ENCODE peak calls at places on chromosomes 7 and 10, in ten cellular contexts. One of them, this sample, is unnamed.

GRCh38 chr10:133608855-133609254 is 17.7 kb downstream of the FRG2B start:
- DNase-seq in NCI-H460: no peak
- DNase-seq in ELR: peak; percentile 53
- DNase-seq in AG10803: peak; percentile 25
- DNase-seq in activated naive CD4-positive, alpha-beta T cell treated with anti-CD3 and anti-CD28 coated beads, Interleukin-2, amount 50 U/mL, for 16 hours: no peak
- DNase-seq in endothelial cell: no peak
- DNase-seq in GM19239: no peak
- DNase-seq in hypothalamus: no peak
- DNase-seq in AG04450: no peak
- DNase-seq in hepatocyte: no peak
- DNase-seq in this sample: no peak

GRCh38 chr10:63003816-63004453 is 129.2 kb upstream of the NRBF2 start:
- DNase-seq in ELR: peak; percentile 43
- DNase-seq in GM19239: no peak
- DNase-seq in activated naive CD4-positive, alpha-beta T cell treated with anti-CD3 and anti-CD28 coated beads, Interleukin-2, amount 50 U/mL, for 16 hours: no peak
- DNase-seq in AG10803: no peak
- DNase-seq in hepatocyte: no peak
- DNase-seq in hypothalamus: no peak
- DNase-seq in AG04450: no peak
- DNase-seq in endothelial cell: no peak
- DNase-seq in NCI-H460: peak; percentile 6
- DNase-seq in this sample: no peak

GRCh38 chr10:116836902-116837513 is 12.3 kb upstream of the ENO4 start:
- DNase-seq in GM19239: no peak
- DNase-seq in endothelial cell: no peak
- DNase-seq in NCI-H460: no peak
- DNase-seq in activated naive CD4-positive, alpha-beta T cell treated with anti-CD3 and anti-CD28 coated beads, Interleukin-2, amount 50 U/mL, for 16 hours: no peak
- DNase-seq in AG10803: no peak
- DNase-seq in hepatocyte: no peak
- DNase-seq in ELR: no peak
- DNase-seq in AG04450: no peak
- DNase-seq in hypothalamus: no peak
- DNase-seq in this sample: no peak

GRCh38 chr7:88127637-88128290 is 92.1 kb downstream of the SRI start:
- DNase-seq in GM19239: no peak
- DNase-seq in hypothalamus: no peak
- DNase-seq in AG10803: no peak
- DNase-seq in hepatocyte: no peak
- DNase-seq in AG04450: no peak
- DNase-seq in NCI-H460: no peak
- DNase-seq in activated naive CD4-positive, alpha-beta T cell treated with anti-CD3 and anti-CD28 coated beads, Interleukin-2, amount 50 U/mL, for 16 hours: no peak
- DNase-seq in endothelial cell: no peak
- DNase-seq in ELR: no peak
- DNase-seq in this sample: no peak

GRCh38 chr10:132187421-132188138 is 832 bp downstream of the DPYSL4 start:
- DNase-seq in endothelial cell: peak; percentile 28
- DNase-seq in GM19239: no peak
- DNase-seq in AG10803: no peak
- DNase-seq in ELR: no peak
- DNase-seq in hypothalamus: no peak
- DNase-seq in AG04450: no peak
- DNase-seq in hepatocyte: no peak
- DNase-seq in activated naive CD4-positive, alpha-beta T cell treated with anti-CD3 and anti-CD28 coated beads, Interleukin-2, amount 50 U/mL, for 16 hours: no peak
- DNase-seq in NCI-H460: no peak
- DNase-seq in this sample: no peak

GRCh38 chr7:27113991-27114866 is 11.7 kb upstream of the HOXA2 start:
- DNase-seq in hepatocyte: peak; percentile 55
- DNase-seq in AG04450: no peak
- DNase-seq in NCI-H460: peak; percentile 64
- DNase-seq in hypothalamus: no peak
- DNase-seq in endothelial cell: no peak
- DNase-seq in activated naive CD4-positive, alpha-beta T cell treated with anti-CD3 and anti-CD28 coated beads, Interleukin-2, amount 50 U/mL, for 16 hours: no peak
- DNase-seq in AG10803: no peak
- DNase-seq in GM19239: no peak
- DNase-seq in ELR: no peak
- DNase-seq in this sample: no peak

GRCh38 chr10:89339860-89340259 is 12.1 kb downstream of the IFIT3 start:
- DNase-seq in NCI-H460: no peak
- DNase-seq in GM19239: no peak
- DNase-seq in hepatocyte: no peak
- DNase-seq in AG04450: no peak
- DNase-seq in activated naive CD4-positive, alpha-beta T cell treated with anti-CD3 and anti-CD28 coated beads, Interleukin-2, amount 50 U/mL, for 16 hours: no peak
- DNase-seq in AG10803: no peak
- DNase-seq in ELR: no peak
- DNase-seq in hypothalamus: no peak
- DNase-seq in endothelial cell: no peak
- DNase-seq in this sample: no peak

GRCh38 chr10:3542185-3542611 is 242.8 kb downstream of the KLF6 start:
- DNase-seq in GM19239: no peak
- DNase-seq in endothelial cell: no peak
- DNase-seq in activated naive CD4-positive, alpha-beta T cell treated with anti-CD3 and anti-CD28 coated beads, Interleukin-2, amount 50 U/mL, for 16 hours: no peak
- DNase-seq in ELR: peak; percentile 88
- DNase-seq in hepatocyte: no peak
- DNase-seq in NCI-H460: no peak
- DNase-seq in AG10803: peak; percentile 89
- DNase-seq in hypothalamus: no peak
- DNase-seq in AG04450: no peak
- DNase-seq in this sample: no peak

GRCh38 chr10:964988-965417 is 23.2 kb upstream of the GTPBP4 start:
- DNase-seq in ELR: no peak
- DNase-seq in AG04450: no peak
- DNase-seq in hepatocyte: no peak
- DNase-seq in activated naive CD4-positive, alpha-beta T cell treated with anti-CD3 and anti-CD28 coated beads, Interleukin-2, amount 50 U/mL, for 16 hours: no peak
- DNase-seq in NCI-H460: no peak
- DNase-seq in hypothalamus: no peak
- DNase-seq in AG10803: no peak
- DNase-seq in GM19239: no peak
- DNase-seq in endothelial cell: no peak
- DNase-seq in this sample: no peak

GRCh38 chr7:73829505-73829904 is 1.3 kb upstream of the CLDN4 start:
- DNase-seq in hepatocyte: no peak
- DNase-seq in endothelial cell: no peak
- DNase-seq in AG04450: no peak
- DNase-seq in NCI-H460: no peak
- DNase-seq in GM19239: no peak
- DNase-seq in activated naive CD4-positive, alpha-beta T cell treated with anti-CD3 and anti-CD28 coated beads, Interleukin-2, amount 50 U/mL, for 16 hours: no peak
- DNase-seq in ELR: no peak
- DNase-seq in hypothalamus: no peak
- DNase-seq in AG10803: no peak
- DNase-seq in this sample: no peak

GRCh38 chr10:103663802-103664201 is 170.3 kb downstream of the NEURL1 start:
- DNase-seq in ELR: no peak
- DNase-seq in AG04450: no peak
- DNase-seq in hypothalamus: peak; percentile 65
- DNase-seq in AG10803: peak; percentile 29
- DNase-seq in GM19239: no peak
- DNase-seq in endothelial cell: no peak
- DNase-seq in activated naive CD4-positive, alpha-beta T cell treated with anti-CD3 and anti-CD28 coated beads, Interleukin-2, amount 50 U/mL, for 16 hours: no peak
- DNase-seq in hepatocyte: no peak
- DNase-seq in NCI-H460: no peak
- DNase-seq in this sample: peak; percentile 24

GRCh38 chr7:39607865-39608264 is 15.5 kb upstream of the RALA start:
- DNase-seq in AG10803: no peak
- DNase-seq in ELR: no peak
- DNase-seq in activated naive CD4-positive, alpha-beta T cell treated with anti-CD3 and anti-CD28 coated beads, Interleukin-2, amount 50 U/mL, for 16 hours: no peak
- DNase-seq in GM19239: no peak
- DNase-seq in hypothalamus: no peak
- DNase-seq in endothelial cell: no peak
- DNase-seq in AG04450: no peak
- DNase-seq in NCI-H460: no peak
- DNase-seq in hepatocyte: no peak
- DNase-seq in this sample: no peak

GRCh38 chr7:140672382-140673062 is at the start of gene ADCK2:
- DNase-seq in hypothalamus: peak; percentile 45
- DNase-seq in GM19239: peak; percentile 86
- DNase-seq in ELR: peak; percentile 48
- DNase-seq in NCI-H460: peak; percentile 20
- DNase-seq in AG04450: no peak
- DNase-seq in AG10803: peak; percentile 14
- DNase-seq in endothelial cell: peak; percentile 41
- DNase-seq in activated naive CD4-positive, alpha-beta T cell treated with anti-CD3 and anti-CD28 coated beads, Interleukin-2, amount 50 U/mL, for 16 hours: peak; percentile 59
- DNase-seq in hepatocyte: peak; percentile 77
- DNase-seq in this sample: peak; percentile 55

GRCh38 chr10:103042129-103042528 is 124.0 kb downstream of the CNNM2 start:
- DNase-seq in GM19239: no peak
- DNase-seq in AG04450: no peak
- DNase-seq in hepatocyte: no peak
- DNase-seq in ELR: no peak
- DNase-seq in hypothalamus: no peak
- DNase-seq in activated naive CD4-positive, alpha-beta T cell treated with anti-CD3 and anti-CD28 coated beads, Interleukin-2, amount 50 U/mL, for 16 hours: no peak
- DNase-seq in AG10803: no peak
- DNase-seq in NCI-H460: no peak
- DNase-seq in endothelial cell: no peak
- DNase-seq in this sample: no peak

GRCh38 chr7:106794276-106795136 is 70.6 kb upstream of the PIK3CG start:
- DNase-seq in endothelial cell: no peak
- DNase-seq in hepatocyte: no peak
- DNase-seq in AG04450: no peak
- DNase-seq in NCI-H460: no peak
- DNase-seq in AG10803: no peak
- DNase-seq in activated naive CD4-positive, alpha-beta T cell treated with anti-CD3 and anti-CD28 coated beads, Interleukin-2, amount 50 U/mL, for 16 hours: no peak
- DNase-seq in hypothalamus: no peak
- DNase-seq in GM19239: no peak
- DNase-seq in ELR: no peak
- DNase-seq in this sample: no peak

GRCh38 chr10:71725998-71726672 is 6.6 kb upstream of the C10orf105 start:
- DNase-seq in activated naive CD4-positive, alpha-beta T cell treated with anti-CD3 and anti-CD28 coated beads, Interleukin-2, amount 50 U/mL, for 16 hours: peak; percentile 71
- DNase-seq in hepatocyte: peak; percentile 44
- DNase-seq in endothelial cell: peak; percentile 52
- DNase-seq in AG10803: peak; percentile 29
- DNase-seq in NCI-H460: peak; percentile 34
- DNase-seq in AG04450: no peak
- DNase-seq in GM19239: peak; percentile 40
- DNase-seq in hypothalamus: no peak
- DNase-seq in ELR: peak; percentile 63
- DNase-seq in this sample: no peak

GRCh38 chr7:121960678-121961461 is 87.9 kb downstream of the PTPRZ1 start:
- DNase-seq in AG10803: peak; percentile 83
- DNase-seq in AG04450: peak; percentile 26
- DNase-seq in GM19239: no peak
- DNase-seq in NCI-H460: no peak
- DNase-seq in hepatocyte: peak; percentile 11
- DNase-seq in activated naive CD4-positive, alpha-beta T cell treated with anti-CD3 and anti-CD28 coated beads, Interleukin-2, amount 50 U/mL, for 16 hours: no peak
- DNase-seq in hypothalamus: no peak
- DNase-seq in endothelial cell: no peak
- DNase-seq in ELR: peak; percentile 97
- DNase-seq in this sample: no peak